ENCODE peak calls at places on chromosomes 4 and X, in ten cellular contexts. T is fibroblast of lung, K is breast epithelium, A is sigmoid colon, L is GM23338, I is HepG2, X is lung, W is uterus, S is heart left ventricle, D is lower leg skin. B is an unnamed sample.

GRCh38 chr4:145041378-145041777 is 56.6 kb downstream of the ANAPC10 start:
- DNase-seq in T (no peak), K (no peak), A (no peak), L (no peak), I (no peak), X (no peak), W (no peak), S (no peak), D (no peak), B (no peak)

GRCh38 chrX:99705696-99706095 is 704.4 kb downstream of the PCDH19 start:
- DNase-seq in T (no peak), K (no peak), A (no peak), L (no peak), I (no peak), X (no peak), W (no peak), S (no peak), D (no peak), B (no peak)

GRCh38 chrX:107684956-107685385 is 56.7 kb downstream of the PRPS1 start:
- DNase-seq in T (peak; percentile 73), K (peak; percentile 91), A (peak; percentile 90), L (peak; percentile 36), I (no peak), X (peak; percentile 94), W (peak; percentile 65), S (peak; percentile 77), D (peak; percentile 95), B (peak; percentile 87)

GRCh38 chr4:121246698-121247097 is 82.6 kb upstream of the TNIP3 start:
- DNase-seq in T (no peak), K (no peak), A (no peak), L (no peak), I (no peak), X (no peak), W (no peak), S (no peak), D (no peak), B (no peak)

GRCh38 chrX:109632906-109633504 is 8.0 kb upstream of the KCNE5 start:
- DNase-seq in T (peak; percentile 45), K (no peak), A (no peak), L (peak; percentile 50), I (no peak), X (no peak), W (no peak), S (no peak), D (no peak), B (peak; percentile 22)

GRCh38 chrX:73563740-73564073 is 710 bp downstream of the CHIC1 start:
- DNase-seq in T (peak; percentile 10), K (no peak), A (no peak), L (no peak), I (no peak), X (no peak), W (no peak), S (no peak), D (no peak), B (peak; percentile 13)

GRCh38 chr4:23028875-23029274 is 336.1 kb downstream of the GBA3 start:
- DNase-seq in T (no peak), K (no peak), A (no peak), L (no peak), I (no peak), X (no peak), W (no peak), S (no peak), D (no peak), B (no peak)

GRCh38 chr4:149029056-149029651 is 586.9 kb upstream of the NR3C2 start:
- DNase-seq in T (no peak), K (no peak), A (no peak), L (peak; percentile 3), I (peak; percentile 42), X (no peak), W (no peak), S (no peak), D (no peak), B (peak; percentile 34)

GRCh38 chr4:100049872-100050271 is 99.8 kb upstream of the H2AZ1 start:
- DNase-seq in T (no peak), K (no peak), A (no peak), L (no peak), I (no peak), X (no peak), W (no peak), S (no peak), D (no peak), B (peak; percentile 48)

GRCh38 chr4:145234086-145234694 is 53.8 kb upstream of the OTUD4 start:
- DNase-seq in T (peak; percentile 77), K (no peak), A (no peak), L (peak; percentile 85), I (peak; percentile 61), X (no peak), W (no peak), S (no peak), D (no peak), B (peak; percentile 79)

GRCh38 chr4:178081931-178082330 is 639.7 kb upstream of the AGA start:
- DNase-seq in T (no peak), K (no peak), A (no peak), L (no peak), I (no peak), X (no peak), W (no peak), S (no peak), D (no peak), B (no peak)

GRCh38 chr4:178090640-178091411 is 648.6 kb upstream of the AGA start:
- DNase-seq in T (no peak), K (no peak), A (no peak), L (no peak), I (no peak), X (no peak), W (no peak), S (peak; percentile 30), D (no peak), B (no peak)

GRCh38 chr4:178083968-178084367 is 641.7 kb upstream of the AGA start:
- DNase-seq in T (no peak), K (no peak), A (no peak), L (no peak), I (no peak), X (no peak), W (no peak), S (no peak), D (no peak), B (no peak)

GRCh38 chr4:178086324-178086723 is 644.1 kb upstream of the AGA start:
- DNase-seq in T (peak; percentile 0), K (no peak), A (no peak), L (peak; percentile 78), I (peak; percentile 0), X (no peak), W (no peak), S (no peak), D (no peak), B (no peak)
- TF ChIP-seq CTCF in T (no peak), K (no peak), A (no peak), L (peak; percentile 86), I (no peak), X (no peak), W (no peak), S (no peak), D (no peak), B (no peak)

GRCh38 chrX:70453024-70453618 is 8.5 kb downstream of the DLG3 start:
- DNase-seq in T (no peak), K (no peak), A (no peak), L (no peak), I (no peak), X (no peak), W (no peak), S (no peak), D (no peak), B (peak; percentile 18)
- H3K4me3 ChIP-seq in T (peak overlapping the region; percentile 52), K (peak overlapping the region; percentile 59), A (peak overlapping the region; percentile 64), L (peak overlapping the region; percentile 58), I (peak overlapping the region; percentile 71), X (no peak overlapping the region), W (no peak overlapping the region), S (peak overlapping the region; percentile 78), D (no peak overlapping the region), B (peak overlapping the region; percentile 50)

GRCh38 chr4:20026456-20026855 is 225.2 kb upstream of the SLIT2 start:
- DNase-seq in T (no peak), K (no peak), A (no peak), L (no peak), I (no peak), X (no peak), W (no peak), S (no peak), D (no peak), B (no peak)
- TF ChIP-seq CTCF in T (no peak), K (no peak), A (no peak), L (no peak), I (no peak), X (no peak), W (no peak), S (no peak), D (no peak), B (no peak)

DNA sequence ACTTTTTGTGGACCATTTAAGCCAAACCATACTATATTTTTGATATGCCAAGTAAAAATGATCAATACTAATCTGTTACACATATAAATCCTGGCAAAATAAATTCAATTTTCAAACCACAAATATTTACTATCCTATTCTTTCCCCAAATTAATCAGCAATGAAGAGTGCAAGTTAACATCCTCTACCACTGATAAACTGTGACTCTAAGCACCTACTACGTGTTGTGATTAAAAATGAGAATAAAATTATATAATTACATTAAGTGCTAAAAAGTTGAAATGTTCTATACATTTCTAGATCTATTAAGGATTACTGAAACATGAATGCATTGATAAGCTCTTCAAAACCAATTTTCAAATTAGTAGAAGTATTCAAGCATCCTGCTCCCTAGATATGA is 3.4 kb downstream of the KLHL15 start:
- DNase-seq in T (no peak), K (no peak), A (no peak), L (no peak), I (no peak), X (no peak), W (no peak), S (no peak), D (no peak), B (no peak)
- H3K4me3 ChIP-seq in T (peak overlapping the region; percentile 70), K (peak overlapping the region; percentile 72), A (peak overlapping the region; percentile 80), L (peak overlapping the region; percentile 91), I (peak overlapping the region; percentile 77), X (no peak overlapping the region), W (no peak overlapping the region), S (peak overlapping the region; percentile 99), D (no peak overlapping the region), B (peak overlapping the region; percentile 72)

DNA sequence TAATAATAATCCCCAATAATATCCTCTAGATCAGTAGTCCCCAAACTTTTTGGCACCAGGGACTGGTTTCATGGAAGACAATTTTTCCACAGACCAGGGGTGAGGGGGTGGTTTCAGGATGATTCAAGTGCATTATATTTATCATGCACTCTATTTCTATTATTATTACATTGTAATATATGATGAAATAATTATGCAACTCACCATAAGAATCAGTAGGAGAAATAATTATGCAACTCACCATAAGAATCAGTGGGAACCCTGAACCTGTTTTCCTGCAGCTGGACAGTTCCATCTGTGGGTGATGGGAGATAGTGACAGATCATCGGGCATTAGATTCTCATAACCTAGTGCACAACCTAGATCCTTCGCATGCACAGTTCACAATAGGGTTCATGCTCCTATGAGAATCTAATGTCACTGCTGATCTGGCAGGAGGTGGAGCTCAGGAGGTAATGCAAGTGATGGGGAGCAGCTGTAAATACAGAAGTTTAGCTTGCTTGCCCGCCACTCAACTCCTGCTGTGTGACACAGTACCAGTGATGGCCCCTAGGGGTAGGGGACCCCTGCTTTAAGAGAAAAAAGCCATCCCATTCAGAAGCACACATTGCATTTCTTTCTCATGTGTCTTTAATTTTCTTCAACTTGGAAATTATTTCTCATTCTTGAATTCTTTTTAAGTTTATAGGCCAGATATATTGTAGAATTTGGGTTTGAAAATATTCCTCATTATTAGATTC is 16.0 kb upstream of the SH3RF1 start:
- DNase-seq in T (peak; percentile 38), K (no peak), A (no peak), L (peak; percentile 52), I (no peak), X (no peak), W (no peak), S (no peak), D (no peak), B (peak; percentile 67)
- TF ChIP-seq CTCF in T (no peak), K (no peak), A (no peak), L (peak; percentile 17), I (peak; percentile 13), X (no peak), W (no peak), S (no peak), D (no peak), B (no peak)

B was measured in epithelial cell of esophagus.